ENCODE peak calls at places on chromosomes 3 and 15, in five cellular contexts. N is effector memory CD4-positive, alpha-beta T cell; J is nephron progenitor cell; O is CD4-positive, alpha-beta T cell; H is SK-N-MC. D is an unnamed sample.

GRCh38 chr3:175399156-175399840 is 540.2 kb downstream of the NAALADL2 start:
- DNase-seq in N (no peak), J (no peak), O (no peak), H (no peak), D (no peak)

GRCh38 chr3:126522363-126522788 is 1.6 kb upstream of the CHST13 start:
- DNase-seq in N (no peak), J (peak; percentile 78), O (peak; percentile 22), H (no peak), D (peak; percentile 75)

GRCh38 chr15:47184405-47185221 is 532.7 kb upstream of the SEMA6D start:
- DNase-seq in N (no peak), J (peak; percentile 56), O (no peak), H (no peak), D (peak; percentile 32)

GRCh38 chr3:187802928-187803259 is 57.6 kb upstream of the BCL6 start:
- DNase-seq in N (peak; percentile 3), J (no peak), O (no peak), H (no peak), D (no peak)

GRCh38 chr3:136350132-136350531 is 100.0 kb downstream of the PCCB start:
- DNase-seq in N (no peak), J (no peak), O (no peak), H (no peak), D (no peak)

GRCh38 chr3:64612916-64613526 is 74.8 kb downstream of the ADAMTS9 start:
- DNase-seq in N (no peak), J (peak; percentile 28), O (no peak), H (no peak), D (no peak)

GRCh38 chr3:66582721-66583141 is 81.9 kb upstream of the LRIG1 start:
- DNase-seq in N (peak; percentile 29), J (no peak), O (peak; percentile 20), H (no peak), D (no peak)

GRCh38 chr3:46162975-46163550 is 45.0 kb downstream of the CCR1 start:
- DNase-seq in N (no peak), J (no peak), O (no peak), H (no peak), D (no peak)

GRCh38 chr3:19149388-19149787 is 1.1 kb downstream of the KCNH8 start:
- DNase-seq in N (no peak), J (peak; percentile 70), O (peak; percentile 10), H (no peak), D (peak; percentile 47)

GRCh38 chr15:52200831-52201365 is 9.7 kb upstream of the GNB5 start:
- DNase-seq in N (no peak), J (no peak), O (no peak), H (no peak), D (no peak)

GRCh38 chr15:45425135-45425534 is 46.8 kb upstream of the GATM start:
- DNase-seq in N (no peak), J (no peak), O (no peak), H (no peak), D (no peak)

GRCh38 chr3:184583345-184584000 is 21.9 kb downstream of the EPHB3 start:
- DNase-seq in N (no peak), J (peak; percentile 67), O (no peak), H (no peak), D (no peak)

GRCh38 chr15:91099616-91100560 is at the start of gene SV2B:
- DNase-seq in N (peak; percentile 2), J (peak; percentile 72), O (peak; percentile 18), H (no peak), D (peak; percentile 25)

GRCh38 chr3:126891791-126892190 is 91.1 kb upstream of the PLXNA1 start:
- DNase-seq in N (no peak), J (no peak), O (no peak), H (no peak), D (no peak)

D was measured in neural crest cell.